ENCODE peak calls at places on chromosome 14, in nine cellular contexts. H, W, L, B, Y, T, E, O and K are unnamed samples.

GRCh38 chr14:43896044-43896443 is 611.0 kb downstream of the FSCB start:
- DNase-seq in H (no peak), W (no peak), L (no peak), B (no peak), Y (no peak), T (no peak), E (no peak), O (no peak), K (no peak)

GRCh38 chr14:90551070-90551704 is 154.4 kb downstream of the CALM1 start:
- DNase-seq in H (no peak), W (no peak), L (no peak), B (peak), Y (peak), T (no peak), E (no peak), O (no peak), K (peak)

GRCh38 chr14:36944307-36945010 is 227.9 kb downstream of the SLC25A21 start:
- DNase-seq in H (no peak), W (no peak), L (no peak), B (peak), Y (no peak), T (no peak), E (no peak), O (no peak), K (no peak)

GRCh38 chr14:30521899-30522736 is 36.8 kb upstream of the G2E3 start:
- DNase-seq in H (no peak), W (no peak), L (no peak), B (peak), Y (no peak), T (peak), E (no peak), O (no peak), K (peak)

GRCh38 chr14:104362761-104363605 is 216.6 kb upstream of the C14orf180 start:
- DNase-seq in H (no peak), W (peak), L (no peak), B (no peak), Y (no peak), T (no peak), E (no peak), O (no peak), K (no peak)

GRCh38 chr14:87960013-87960787 is 32.8 kb downstream of the GALC start:
- DNase-seq in H (no peak), W (no peak), L (no peak), B (no peak), Y (no peak), T (no peak), E (no peak), O (no peak), K (no peak)

GRCh38 chr14:29740491-29740890 is 187.2 kb downstream of the PRKD1 start:
- DNase-seq in H (no peak), W (no peak), L (no peak), B (no peak), Y (no peak), T (no peak), E (no peak), O (no peak), K (no peak)

GRCh38 chr14:89669209-89669608 is 252.2 kb upstream of the FOXN3 start:
- DNase-seq in H (no peak), W (peak), L (no peak), B (no peak), Y (peak), T (no peak), E (no peak), O (no peak), K (no peak)

GRCh38 chr14:93619176-93619793 is 169.0 kb downstream of the PRIMA1 start:
- DNase-seq in H (peak), W (no peak), L (no peak), B (peak), Y (no peak), T (peak), E (no peak), O (peak), K (peak)

GRCh38 chr14:65703996-65704395 is 291.5 kb downstream of the FUT8 start:
- DNase-seq in H (no peak), W (no peak), L (no peak), B (no peak), Y (no peak), T (peak), E (no peak), O (no peak), K (no peak)

GRCh38 chr14:79576434-79576833 is 634.9 kb downstream of the DIO2 start:
- DNase-seq in H (no peak), W (no peak), L (no peak), B (no peak), Y (no peak), T (no peak), E (no peak), O (no peak), K (no peak)

GRCh38 chr14:78983126-78983525 is 813.0 kb downstream of the NRXN3 start:
- DNase-seq in H (no peak), W (no peak), L (no peak), B (no peak), Y (no peak), T (no peak), E (no peak), O (no peak), K (no peak)

GRCh38 chr14:93331375-93332031 is 1.3 kb downstream of the BTBD7 start:
- DNase-seq in H (no peak), W (peak), L (no peak), B (no peak), Y (peak), T (no peak), E (peak), O (no peak), K (no peak)

GRCh38 chr14:72478397-72479025 is 415.4 kb downstream of the DPF3 start:
- DNase-seq in H (no peak), W (no peak), L (no peak), B (no peak), Y (no peak), T (no peak), E (no peak), O (no peak), K (no peak)

GRCh38 chr14:32430326-32430725 is 101.2 kb downstream of the AKAP6 start:
- DNase-seq in H (no peak), W (no peak), L (no peak), B (peak), Y (no peak), T (no peak), E (no peak), O (no peak), K (peak)

GRCh38 chr14:105931808-105932483 is 405.6 kb downstream of the TMEM121 start:
- DNase-seq in H (no peak), W (no peak), L (no peak), B (no peak), Y (no peak), T (no peak), E (no peak), O (no peak), K (no peak)

GRCh38 chr14:103581954-103582703 is 19.4 kb downstream of the COA8 start:
- DNase-seq in H (no peak), W (no peak), L (no peak), B (peak), Y (no peak), T (peak), E (no peak), O (no peak), K (no peak)

GRCh38 chr14:90419200-90419599 is 22.4 kb downstream of the CALM1 start:
- DNase-seq in H (no peak), W (no peak), L (no peak), B (peak), Y (no peak), T (no peak), E (peak), O (peak), K (peak)

GRCh38 chr14:91143862-91144261 is 30.0 kb downstream of the DGLUCY start:
- DNase-seq in H (no peak), W (peak), L (no peak), B (no peak), Y (peak), T (no peak), E (no peak), O (no peak), K (no peak)

GRCh38 chr14:92990456-92991430 is 67.8 kb downstream of the CHGA start:
- DNase-seq in H (peak), W (peak), L (no peak), B (no peak), Y (peak), T (no peak), E (peak), O (no peak), K (no peak)

GRCh38 chr14:105929327-105930081 is 403.1 kb downstream of the TMEM121 start:
- DNase-seq in H (no peak), W (peak), L (no peak), B (no peak), Y (peak), T (no peak), E (no peak), O (no peak), K (no peak)

GRCh38 chr14:52025310-52025709 is 36.0 kb downstream of the RTRAF start:
- DNase-seq in H (no peak), W (no peak), L (no peak), B (peak), Y (no peak), T (no peak), E (no peak), O (peak), K (peak)

GRCh38 chr14:96106891-96107290 is 67.7 kb downstream of the C14orf132 start:
- DNase-seq in H (no peak), W (no peak), L (no peak), B (no peak), Y (no peak), T (no peak), E (no peak), O (no peak), K (no peak)

GRCh38 chr14:96105921-96106441 is 66.8 kb downstream of the C14orf132 start:
- DNase-seq in H (no peak), W (no peak), L (no peak), B (peak), Y (no peak), T (no peak), E (no peak), O (no peak), K (no peak)

GRCh38 chr14:96109956-96110355 is 70.8 kb downstream of the C14orf132 start:
- DNase-seq in H (no peak), W (no peak), L (no peak), B (no peak), Y (no peak), T (no peak), E (no peak), O (no peak), K (no peak)

GRCh38 chr14:96108061-96108795 is 69.1 kb downstream of the C14orf132 start:
- DNase-seq in H (no peak), W (no peak), L (no peak), B (no peak), Y (no peak), T (peak), E (no peak), O (no peak), K (no peak)

GRCh38 chr14:96108911-96109310 is 69.7 kb downstream of the C14orf132 start:
- DNase-seq in H (no peak), W (no peak), L (no peak), B (no peak), Y (no peak), T (no peak), E (no peak), O (no peak), K (no peak)
- TF ChIP-seq CTCF in H (no peak), W (no peak), L (no peak), B (no peak), Y (no peak), T (no peak), E (no peak), O (no peak), K (no peak)

DNA sequence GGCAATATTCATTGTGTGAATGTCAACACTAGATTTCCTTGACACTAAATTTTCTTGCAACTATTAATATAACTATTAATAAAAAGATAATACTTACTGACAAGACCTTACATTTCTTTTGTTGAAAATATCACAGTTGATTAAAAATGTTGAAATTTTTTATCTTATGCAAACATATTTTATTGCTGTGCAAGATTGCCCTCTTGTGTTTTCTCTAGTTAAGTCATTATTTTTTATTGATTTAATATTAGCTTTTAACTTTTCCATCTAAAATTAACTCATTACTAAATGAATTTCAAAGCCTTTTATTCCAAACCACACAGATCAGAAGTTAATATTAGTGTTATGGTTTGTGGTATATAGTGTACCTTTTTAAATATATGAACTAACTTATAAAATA is 11.7 kb upstream of the NAA30 start:
- DNase-seq in H (no peak), W (no peak), L (no peak), B (no peak), Y (no peak), T (no peak), E (no peak), O (no peak), K (no peak)
- TF ChIP-seq CTCF in H (peak), W (no peak), L (no peak), B (no peak), Y (no peak), T (no peak), E (no peak), O (no peak), K (no peak)

DNA sequence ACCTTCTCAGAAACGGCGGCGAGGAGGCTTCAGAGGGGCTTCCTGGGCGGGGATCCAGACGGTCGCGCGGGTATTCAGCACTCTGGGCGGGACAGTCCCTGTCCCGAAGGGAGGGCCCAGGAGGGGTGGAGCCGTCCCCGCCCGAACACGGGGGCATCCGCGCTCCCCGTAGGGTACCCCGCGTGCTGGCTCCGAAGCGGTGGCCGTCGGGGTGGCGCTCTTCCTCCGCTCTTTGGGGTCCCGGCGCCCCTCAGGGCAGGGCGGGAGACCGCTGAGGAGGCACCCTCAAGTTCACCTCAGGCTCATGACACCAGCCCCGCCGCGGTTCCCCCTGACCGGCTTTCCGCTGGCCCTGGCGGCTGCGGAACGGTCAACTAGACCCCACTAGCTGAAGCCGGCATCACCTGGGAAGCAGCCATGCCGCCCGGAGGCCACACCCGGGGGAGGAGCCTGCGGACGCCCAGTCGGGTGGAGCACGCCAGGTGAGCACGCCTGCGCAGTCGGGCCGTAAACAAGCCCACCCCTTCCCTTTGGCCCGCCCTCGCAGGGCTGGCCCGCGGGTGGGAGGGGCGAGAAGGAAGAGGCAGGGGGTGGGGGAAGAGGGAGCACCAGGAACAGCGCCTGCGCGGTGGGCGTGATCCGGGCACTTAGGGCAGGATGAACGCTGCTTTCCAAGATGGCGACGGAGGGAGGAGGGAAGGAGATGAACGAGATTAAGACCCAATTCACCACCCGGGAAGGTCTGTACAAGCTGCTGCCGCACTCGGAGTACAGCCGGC is at the start of gene WDR20:
- DNase-seq in H (peak), W (peak), L (peak), B (peak), Y (peak), T (peak), E (peak), O (peak), K (peak)
- TF ChIP-seq CTCF in H (no peak), W (no peak), L (no peak), B (no peak), Y (no peak), T (no peak), E (no peak), O (no peak), K (no peak)

DNA sequence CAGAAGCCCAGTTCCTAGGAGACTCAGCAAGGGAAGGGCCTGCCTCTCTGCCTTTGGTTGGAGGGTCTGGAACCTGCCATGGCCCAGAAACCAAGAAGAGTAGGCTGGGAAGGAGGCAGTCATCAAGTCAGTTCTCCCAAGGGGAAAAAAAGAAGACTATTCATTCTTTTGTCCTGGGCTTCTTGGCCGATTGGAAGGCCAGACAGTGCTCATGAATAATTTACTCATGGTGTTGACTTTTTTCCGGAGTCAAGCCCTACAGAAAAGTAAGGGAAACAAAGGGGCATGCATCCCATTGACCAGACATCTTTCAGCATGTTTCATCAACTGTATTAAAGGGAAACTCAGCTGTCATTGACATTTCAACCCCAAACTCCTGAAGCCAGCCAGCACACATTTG is 168.1 kb downstream of the PRKCH start:
- DNase-seq in H (no peak), W (no peak), L (no peak), B (no peak), Y (no peak), T (no peak), E (no peak), O (no peak), K (no peak)
- TF ChIP-seq CTCF in H (no peak), W (no peak), L (no peak), B (no peak), Y (no peak), T (no peak), E (no peak), O (no peak), K (no peak)

DNA sequence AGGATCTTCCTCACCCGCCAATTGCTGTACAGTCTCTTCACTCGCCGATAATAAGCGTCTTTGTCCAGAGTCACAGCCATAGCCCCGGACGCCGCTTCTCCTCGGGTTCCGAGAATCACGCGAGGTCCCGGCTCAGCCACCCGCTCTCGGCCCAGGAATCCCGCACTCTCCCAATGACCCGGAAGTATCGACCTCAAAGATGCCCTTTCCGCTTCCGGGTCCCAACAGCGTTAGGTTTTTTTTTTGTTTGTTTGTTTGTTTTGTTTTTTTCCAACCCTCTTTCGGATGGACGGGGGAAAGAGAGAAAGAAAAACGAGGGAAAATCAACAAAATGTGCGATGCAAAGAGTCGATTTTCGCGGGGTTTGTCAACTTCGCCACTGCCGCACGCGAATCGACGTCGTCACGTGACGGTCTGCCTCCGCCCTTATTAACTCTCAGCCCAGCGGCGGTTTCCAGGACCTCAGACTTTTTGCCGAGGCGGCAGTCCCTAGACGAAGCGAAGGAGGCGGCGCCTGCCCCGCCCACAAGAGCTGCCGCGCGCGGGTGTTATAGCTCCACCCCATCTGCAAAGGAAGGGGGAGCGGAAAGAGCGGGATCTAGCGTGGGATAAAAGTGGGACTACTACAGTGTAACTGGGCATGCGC is at the start of gene SUPT16H:
- DNase-seq in H (peak), W (peak), L (peak), B (peak), Y (peak), T (peak), E (peak), O (peak), K (peak)
- TF ChIP-seq CTCF in H (no peak), W (no peak), L (no peak), B (no peak), Y (no peak), T (no peak), E (no peak), O (no peak), K (no peak)

GRCh38 chr14:23525611-23526010 is 26.0 kb downstream of the ZFHX2 start:
- DNase-seq in H (no peak), W (no peak), L (no peak), B (no peak), Y (no peak), T (no peak), E (no peak), O (no peak), K (no peak)
- TF ChIP-seq CTCF in H (no peak), W (no peak), L (no peak), B (no peak), Y (no peak), T (no peak), E (no peak), O (no peak), K (no peak)

GRCh38 chr14:34817768-34818167 is 57.4 kb downstream of the BAZ1A start:
- DNase-seq in H (no peak), W (no peak), L (no peak), B (peak), Y (no peak), T (no peak), E (no peak), O (no peak), K (no peak)
- TF ChIP-seq CTCF in H (no peak), W (no peak), L (no peak), B (no peak), Y (no peak), T (no peak), E (no peak), O (no peak), K (no peak)

DNA sequence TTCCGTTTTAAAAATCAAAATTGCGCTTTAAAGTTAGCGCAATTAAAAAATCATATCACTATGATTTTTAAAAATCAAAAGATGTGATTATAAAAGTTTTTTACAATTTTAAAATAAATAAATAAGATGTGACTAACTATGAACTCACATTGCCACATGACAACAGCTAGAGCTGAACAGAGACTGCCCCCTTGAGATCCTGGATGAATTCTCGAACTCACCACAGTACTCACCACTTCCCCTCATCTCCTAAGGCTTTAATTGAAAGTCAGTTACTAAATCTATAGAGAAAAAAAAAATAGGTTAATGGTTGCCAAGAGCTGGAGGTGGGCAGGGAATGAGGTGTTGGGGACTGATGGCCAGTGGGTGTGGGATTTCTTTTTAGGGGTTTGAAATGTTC is 384.2 kb downstream of the ZFP36L1 start:
- DNase-seq in H (no peak), W (no peak), L (no peak), B (no peak), Y (no peak), T (no peak), E (no peak), O (no peak), K (no peak)
- TF ChIP-seq CTCF in H (no peak), W (no peak), L (no peak), B (no peak), Y (no peak), T (no peak), E (peak), O (peak), K (no peak)